ENCODE peak calls at places on chromosomes 7 and 10, in four cellular contexts. O is astrocyte, X is fibroblast of pulmonary artery, T is Calu3. G is an unnamed sample.

GRCh38 chr7:85630904-85631582 is 444.2 kb upstream of the SEMA3D start:
- DNase-seq in O (no peak), X (peak), T (no peak), G (peak)

GRCh38 chr7:123836656-123837055 is 8.3 kb upstream of the HYAL4 start:
- DNase-seq in X (no peak), O (no peak), T (no peak), G (no peak)

GRCh38 chr10:95277201-95277570 is 13.6 kb downstream of the PDLIM1 start:
- DNase-seq in X (no peak), T (no peak), O (no peak), G (no peak)

GRCh38 chr10:73920084-73920483 is 9.2 kb downstream of the PLAU start:
- DNase-seq in X (no peak), T (no peak), O (no peak), G (no peak)

GRCh38 chr10:48547061-48547895 is 57.6 kb downstream of the ARHGAP22 start:
- DNase-seq in X (no peak), O (no peak), T (no peak), G (no peak)

GRCh38 chr10:66394287-66395063 is 531.4 kb upstream of the LRRTM3 start:
- DNase-seq in X (no peak), T (no peak), O (no peak), G (no peak)

GRCh38 chr7:100546129-100546867 is 7.3 kb downstream of the AGFG2 start:
- DNase-seq in X (no peak), O (no peak), T (peak), G (peak)

GRCh38 chr7:101828308-101829020 is 11.0 kb downstream of the CUX1 start:
- DNase-seq in T (no peak), O (no peak), X (no peak), G (no peak)

GRCh38 chr7:99393363-99394187 is 14.8 kb downstream of the PDAP1 start:
- DNase-seq in X (no peak), T (no peak), O (no peak), G (no peak)

GRCh38 chr7:156732091-156732621 is 91.6 kb downstream of the RNF32 start:
- DNase-seq in T (no peak), X (peak), O (peak), G (peak)

GRCh38 chr7:45036801-45037200 is 36.8 kb downstream of the CCM2 start:
- DNase-seq in O (no peak), T (no peak), X (no peak), G (no peak)

GRCh38 chr7:75869776-75870379 is 9.0 kb upstream of the RHBDD2 start:
- DNase-seq in T (no peak), O (peak), X (no peak), G (no peak)

GRCh38 chr10:78401882-78402367 is 368.3 kb downstream of the RPS24 start:
- DNase-seq in X (no peak), O (no peak), T (no peak), G (peak)

GRCh38 chr7:112360681-112361080 is 89.6 kb upstream of the IFRD1 start:
- DNase-seq in O (no peak), X (no peak), T (no peak), G (no peak)

GRCh38 chr10:124654686-124655085 is 89.5 kb downstream of the FAM53B start:
- DNase-seq in T (no peak), O (no peak), X (no peak), G (no peak)

GRCh38 chr10:117223413-117224035 is 17.4 kb upstream of the SLC18A2 start:
- DNase-seq in T (no peak), X (no peak), O (no peak), G (no peak)

GRCh38 chr10:116490028-116490662 is 55.6 kb upstream of the PNLIP start:
- DNase-seq in X (peak), O (no peak), T (no peak), G (peak)

DNA sequence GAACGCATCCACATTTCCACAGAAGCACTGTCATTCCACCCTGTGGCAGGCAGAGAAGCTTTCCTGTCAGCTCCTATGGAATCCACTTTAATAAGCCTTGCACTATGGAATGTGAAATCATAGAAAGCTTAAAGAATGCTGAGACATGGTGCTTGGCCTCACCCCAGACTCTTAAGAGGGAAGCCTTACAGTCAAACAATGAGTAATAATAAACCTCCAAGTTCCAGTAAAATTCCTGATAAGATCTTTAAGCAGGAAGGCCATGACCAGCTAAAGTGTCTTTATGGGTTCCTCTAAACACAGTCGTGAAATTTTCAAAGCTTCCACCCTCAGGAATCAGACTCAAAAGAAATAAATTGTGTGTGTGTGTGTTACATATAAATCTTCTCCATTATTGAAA is 11.9 kb upstream of the TEX36 start:
- DNase-seq in T (no peak), O (peak), X (peak), G (peak)
- TF ChIP-seq CTCF in T (no peak), O (no peak), X (no peak), G (no peak)

DNA sequence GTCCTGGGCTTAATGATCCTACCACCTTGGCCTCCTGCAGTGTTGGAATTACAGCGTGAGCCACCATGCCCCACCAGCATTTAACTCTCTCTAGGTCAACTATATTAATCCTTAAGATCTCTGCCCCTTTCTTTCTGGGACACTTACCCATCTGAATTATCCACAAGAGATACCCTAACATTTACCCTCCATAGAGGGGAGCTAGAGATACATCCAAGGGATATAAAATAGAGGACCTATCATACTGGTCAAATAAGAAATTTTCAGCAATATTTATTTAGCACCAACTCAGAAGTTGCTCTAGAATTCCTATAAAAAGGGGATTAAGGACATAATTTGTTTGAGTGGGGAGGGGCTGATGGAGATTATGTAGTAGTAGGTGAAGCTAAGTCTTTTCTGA is 96.5 kb downstream of the OTUD1 start:
- DNase-seq in T (no peak), O (no peak), X (no peak), G (no peak)
- TF ChIP-seq CTCF in T (peak), O (no peak), X (no peak), G (no peak)

GRCh38 chr7:70193514-70193913 is 595.2 kb downstream of the AUTS2 start:
- DNase-seq in X (peak), O (peak), T (no peak), G (peak)
- TF ChIP-seq CTCF in X (no peak), O (peak), T (no peak), G (peak)

GRCh38 chr10:12717981-12718707 is 283.4 kb downstream of the CCDC3 start:
- DNase-seq in O (peak), T (peak), X (no peak), G (peak)
- TF ChIP-seq CTCF in O (peak), T (no peak), X (peak), G (peak)